ENCODE peak calls at places on chromosomes 4 and X, in four cellular contexts. G is fibroblast of pulmonary artery; H is stimulated activated CD8-positive, alpha-beta memory T cell treated with anti-CD3 and anti-CD28 coated beads, Interleukin-4, amount 100 ng/mL, for 24 hours; P is effector memory CD8-positive, alpha-beta T cell. T is an unnamed sample.
A peak's percentile ranks its signal among the peaks of the same experiment; 100 is the strongest.

GRCh38 chr4:4427478-4427870 is 40.6 kb downstream of the NSG1 start:
- DNase-seq in G (no peak), H (no peak), P (no peak), T (no peak)

GRCh38 chrX:16033336-16033735 is 90.0 kb upstream of the GRPR start:
- DNase-seq in G (peak; percentile 34), H (no peak), P (no peak), T (no peak)

GRCh38 chr4:95981591-95981990 is 141.7 kb downstream of the PDHA2 start:
- DNase-seq in G (no peak), H (no peak), P (no peak), T (no peak)

GRCh38 chr4:46506876-46507275 is 116.9 kb upstream of the GABRA2 start:
- DNase-seq in G (peak; percentile 17), H (no peak), P (no peak), T (no peak)

GRCh38 chr4:66785479-66785878 is 759.8 kb downstream of the CENPC start:
- DNase-seq in G (no peak), H (no peak), P (no peak), T (no peak)

GRCh38 chrX:5957506-5957905 is 271.2 kb downstream of the NLGN4X start:
- DNase-seq in G (no peak), H (no peak), P (no peak), T (no peak)

GRCh38 chr4:85842540-85842939 is 367.6 kb downstream of the ARHGAP24 start:
- DNase-seq in G (peak; percentile 38), H (no peak), P (no peak), T (peak; percentile 14)

GRCh38 chrX:123084797-123085196 is 99.3 kb upstream of the GRIA3 start:
- DNase-seq in G (peak; percentile 49), H (no peak), P (no peak), T (no peak)

GRCh38 chr4:152605031-152605430 is 69.1 kb upstream of the FBXW7 start:
- DNase-seq in G (no peak), H (no peak), P (no peak), T (no peak)

GRCh38 chrX:120372667-120373370 is 10.9 kb downstream of the ATP1B4 start:
- DNase-seq in G (no peak), H (no peak), P (no peak), T (no peak)

GRCh38 chrX:20116087-20116574 is 576 bp downstream of the MAP7D2 start:
- DNase-seq in G (no peak), H (no peak), P (no peak), T (no peak)

GRCh38 chr4:99828477-99828876 is 11.8 kb downstream of the DAPP1 start:
- DNase-seq in G (no peak), H (no peak), P (no peak), T (no peak)

GRCh38 chr4:7309636-7310035 is 117.3 kb downstream of the SORCS2 start:
- DNase-seq in G (no peak), H (no peak), P (no peak), T (no peak)

T was measured in DMS153.